ENCODE peak calls at places on chromosome 5, in eight cellular contexts. D is K562, M is A549, J is mammary epithelial cell, Y is fibroblast of lung, L is H1, V is MM.1S, R is astrocyte. E is an unnamed sample.

GRCh38 chr5:73858786-73859185 is 232.8 kb downstream of the ARHGEF28 start:
- DNase-seq in D (no peak), M (no peak), J (no peak), Y (no peak), L (no peak), V (no peak), R (no peak), E (no peak)

GRCh38 chr5:122902263-122902662 is 56.9 kb downstream of the SNX24 start:
- DNase-seq in D (no peak), M (no peak), J (no peak), Y (no peak), L (no peak), V (no peak), R (no peak), E (no peak)

GRCh38 chr5:166123698-166124097 is 2167.7 kb upstream of the WWC1 start:
- DNase-seq in D (no peak), M (no peak), J (no peak), Y (no peak), L (no peak), V (no peak), R (no peak), E (no peak)

GRCh38 chr5:80620206-80620605 is 34.2 kb upstream of the MSH3 start:
- DNase-seq in D (no peak), M (no peak), J (no peak), Y (no peak), L (no peak), V (no peak), R (peak), E (no peak)

GRCh38 chr5:171867786-171868185 is 82.2 kb downstream of the SMIM23 start:
- DNase-seq in D (no peak), M (no peak), J (peak), Y (peak), L (no peak), V (no peak), R (peak), E (no peak)

GRCh38 chr5:40841068-40841805 is at the start of gene CARD6:
- DNase-seq in D (peak), M (peak), J (no peak), Y (peak), L (no peak), V (no peak), R (no peak), E (peak)

GRCh38 chr5:35853652-35854051 is 3.0 kb upstream of the IL7R start:
- DNase-seq in D (no peak), M (no peak), J (no peak), Y (peak), L (no peak), V (no peak), R (no peak), E (no peak)

GRCh38 chr5:40376566-40376965 is 303.1 kb upstream of the PTGER4 start:
- DNase-seq in D (no peak), M (no peak), J (no peak), Y (no peak), L (no peak), V (no peak), R (no peak), E (no peak)

GRCh38 chr5:14900661-14901461 is 29.3 kb upstream of the ANKH start:
- DNase-seq in D (no peak), M (no peak), J (no peak), Y (peak), L (no peak), V (no peak), R (peak), E (no peak)

GRCh38 chr5:129359450-129359849 is 100.6 kb upstream of the ADAMTS19 start:
- DNase-seq in D (no peak), M (no peak), J (peak), Y (no peak), L (no peak), V (no peak), R (no peak), E (no peak)

GRCh38 chr5:83967417-83967816 is 246.8 kb upstream of the HAPLN1 start:
- DNase-seq in D (no peak), M (no peak), J (no peak), Y (peak), L (no peak), V (no peak), R (no peak), E (no peak)

GRCh38 chr5:173397531-173397930 is 69.3 kb upstream of the STC2 start:
- DNase-seq in D (no peak), M (no peak), J (no peak), Y (peak), L (no peak), V (no peak), R (no peak), E (no peak)

GRCh38 chr5:28165116-28165515 is 1126.7 kb upstream of the CDH9 start:
- DNase-seq in D (no peak), M (no peak), J (no peak), Y (peak), L (no peak), V (no peak), R (peak), E (no peak)

GRCh38 chr5:116876240-116876840 is 301.7 kb upstream of the SEMA6A start:
- DNase-seq in D (no peak), M (no peak), J (no peak), Y (no peak), L (no peak), V (no peak), R (no peak), E (no peak)

GRCh38 chr5:39854771-39855170 is 430.0 kb upstream of the DAB2 start:
- DNase-seq in D (no peak), M (no peak), J (no peak), Y (no peak), L (no peak), V (no peak), R (no peak), E (no peak)

GRCh38 chr5:74643160-74643562 is 2.6 kb upstream of the ENC1 start:
- DNase-seq in D (no peak), M (no peak), J (peak), Y (peak), L (no peak), V (no peak), R (peak), E (peak)

GRCh38 chr5:88660326-88660946 is 222.5 kb downstream of the MEF2C start:
- DNase-seq in D (no peak), M (peak), J (peak), Y (no peak), L (no peak), V (peak), R (peak), E (peak)

GRCh38 chr5:52705720-52706119 is 82.0 kb upstream of the ITGA1 start:
- DNase-seq in D (no peak), M (no peak), J (peak), Y (no peak), L (no peak), V (peak), R (no peak), E (no peak)

GRCh38 chr5:160198886-160199409 is 30.4 kb upstream of the FABP6 start:
- DNase-seq in D (no peak), M (no peak), J (no peak), Y (no peak), L (peak), V (no peak), R (no peak), E (no peak)

GRCh38 chr5:157740211-157740610 is 3.3 kb upstream of the LSM11 start:
- DNase-seq in D (peak), M (peak), J (peak), Y (no peak), L (peak), V (peak), R (no peak), E (peak)

GRCh38 chr5:76954383-76954763 is 1.5 kb downstream of the CRHBP start:
- DNase-seq in D (no peak), M (no peak), J (no peak), Y (no peak), L (no peak), V (no peak), R (no peak), E (no peak)
- H3K4me3 ChIP-seq in D (no peak), M (peak), J (no peak), Y (no peak), L (peak), V (no peak), R (peak), E (no peak)

GRCh38 chr5:102811962-102812361 is 56.9 kb downstream of the PAM start:
- DNase-seq in D (no peak), M (peak), J (peak), Y (peak), L (no peak), V (no peak), R (peak), E (no peak)
- H3K4me2 ChIP-seq in D (no peak), M (no peak), J (no peak), Y (no peak), L (no peak), V (no peak), R (no peak), E (no peak)

DNA sequence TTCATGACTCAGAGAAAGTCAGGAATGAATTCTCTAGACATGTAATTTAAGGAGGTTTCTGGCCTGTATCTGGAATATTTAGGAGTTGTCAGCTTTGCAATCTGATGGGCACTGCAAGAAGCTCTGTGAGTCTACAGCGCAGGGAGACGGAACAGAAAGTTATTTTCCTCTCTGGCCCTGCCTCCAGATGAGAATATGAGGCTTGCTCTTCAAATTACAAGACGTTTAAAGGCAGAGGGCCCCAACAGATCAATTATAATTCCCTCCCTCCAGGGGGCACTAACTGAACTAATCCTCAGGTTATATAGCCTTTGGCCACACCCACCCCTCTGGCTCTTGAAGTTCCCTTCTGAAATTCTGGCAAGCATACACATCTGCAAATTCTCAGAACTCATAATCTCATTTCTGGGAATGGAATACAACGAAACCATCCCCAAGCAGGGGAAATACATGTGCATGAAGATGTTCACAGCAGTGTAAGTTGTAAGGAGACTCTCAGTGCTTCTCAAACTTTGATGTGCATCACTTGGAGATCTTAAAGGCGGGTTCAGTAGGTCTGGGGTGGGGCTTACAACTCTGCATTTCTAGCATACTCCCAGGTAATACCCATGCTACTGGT is 307.6 kb downstream of the CWC27 start:
- DNase-seq in D (peak), M (peak), J (peak), Y (peak), L (peak), V (peak), R (peak), E (peak)
- TF ChIP-seq CTCF in D (peak), M (peak), J (peak), Y (peak), L (peak), V (peak), R (peak), E (peak)

GRCh38 chr5:92939428-92939827 is 641.6 kb downstream of the NR2F1-AS1 start:
- DNase-seq in D (no peak), M (no peak), J (no peak), Y (no peak), L (no peak), V (no peak), R (no peak), E (no peak)
- H3K4me3 ChIP-seq in D (no peak), M (no peak), J (no peak), Y (no peak), L (no peak), V (no peak), R (no peak), E (no peak)

GRCh38 chr5:145244251-145244650 is 590.9 kb downstream of the PRELID2 start:
- DNase-seq in D (no peak), M (no peak), J (no peak), Y (no peak), L (no peak), V (no peak), R (no peak), E (no peak)
- H3K4me2 ChIP-seq in D (no peak), M (no peak), J (no peak), Y (peak), L (no peak), V (no peak), R (no peak), E (no peak)

GRCh38 chr5:62143268-62144229 is 162.5 kb upstream of the KIF2A start:
- DNase-seq in D (no peak), M (no peak), J (peak), Y (peak), L (no peak), V (peak), R (peak), E (no peak)
- TF ChIP-seq CTCF in D (peak), M (peak), J (peak), Y (peak), L (peak), V (peak), R (peak), E (peak)

GRCh38 chr5:150446583-150446982 is 3.0 kb downstream of the RPS14 start:
- DNase-seq in D (no peak), M (no peak), J (no peak), Y (no peak), L (no peak), V (no peak), R (no peak), E (no peak)
- H3K4me3 ChIP-seq in D (no peak), M (peak), J (no peak), Y (no peak), L (no peak), V (no peak), R (no peak), E (no peak)

GRCh38 chr5:118692811-118693342 is 295.5 kb downstream of the DTWD2 start:
- DNase-seq in D (no peak), M (no peak), J (no peak), Y (no peak), L (no peak), V (no peak), R (no peak), E (no peak)
- H3K4me2 ChIP-seq in D (no peak), M (no peak), J (no peak), Y (no peak), L (no peak), V (no peak), R (no peak), E (no peak)

E was measured in PC-9.